ENCODE peak calls at places on chromosome 1, in six cellular contexts. T is neuronal stem cell, Z is mesenchymal stem cell, F is H1, B is H9, K is trophoblast cell. G is an unnamed sample.

GRCh38 chr1:45945426-45945825 is 142.0 kb downstream of the MAST2 start:
- DNase-seq in T (no peak), Z (peak), F (no peak), B (no peak), K (no peak), G (peak)

GRCh38 chr1:19209439-19209989 is 552 bp downstream of the UBR4 start:
- DNase-seq in T (no peak), Z (peak), F (peak), B (no peak), K (peak), G (peak)

GRCh38 chr1:167548059-167548932 is 5.3 kb downstream of the CREG1 start:
- DNase-seq in T (no peak), Z (peak), F (no peak), B (no peak), K (peak), G (peak)

GRCh38 chr1:222547944-222548671 is at the start of gene HHIPL2:
- DNase-seq in T (no peak), Z (no peak), F (no peak), B (no peak), K (no peak), G (no peak)

GRCh38 chr1:203796223-203796747 is 862 bp downstream of the ZBED6 start:
- DNase-seq in T (no peak), Z (peak), F (no peak), B (peak), K (peak), G (peak)

GRCh38 chr1:24606621-24607020 is 36.5 kb upstream of the SRRM1 start:
- DNase-seq in T (no peak), Z (no peak), F (no peak), B (no peak), K (peak), G (no peak)

GRCh38 chr1:87927391-87928073 is 598.9 kb downstream of the LMO4 start:
- DNase-seq in T (no peak), Z (no peak), F (no peak), B (no peak), K (no peak), G (no peak)

GRCh38 chr1:5886541-5887435 is 105.4 kb downstream of the NPHP4 start:
- DNase-seq in T (no peak), Z (no peak), F (no peak), B (no peak), K (no peak), G (no peak)

GRCh38 chr1:65001238-65001792 is 35.0 kb upstream of the JAK1 start:
- DNase-seq in T (no peak), Z (peak), F (no peak), B (peak), K (peak), G (peak)

DNA sequence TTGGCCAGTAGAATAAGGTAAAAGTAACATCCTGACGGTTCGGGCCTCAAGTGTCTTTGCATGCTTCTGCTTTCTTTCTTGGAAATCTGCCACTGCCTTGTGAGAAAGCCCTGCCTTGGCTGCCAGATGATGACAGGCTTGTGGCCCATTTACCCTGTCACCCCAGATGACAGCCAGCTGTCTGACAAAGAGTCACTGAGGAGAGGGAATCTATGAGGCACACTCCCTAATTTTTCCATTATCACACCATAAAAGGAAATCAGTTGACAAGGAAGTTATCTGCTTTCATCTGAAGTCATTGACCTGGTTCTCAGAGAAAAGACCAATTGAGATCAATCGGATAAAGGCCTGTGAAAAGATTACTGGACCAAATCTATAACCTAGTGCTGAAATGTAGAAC is 199.7 kb downstream of the USH2A start:
- DNase-seq in T (no peak), Z (peak), F (no peak), B (no peak), K (no peak), G (peak)
- H4K91ac ChIP-seq in T (no peak), Z (no peak), F (no peak), B (no peak), K (no peak), G (peak)

GRCh38 chr1:171180671-171181070 is 4.4 kb upstream of the FMO2 start:
- DNase-seq in T (no peak), Z (no peak), F (no peak), B (no peak), K (no peak), G (no peak)
- H4K91ac ChIP-seq in T (no peak), Z (no peak), F (no peak), B (no peak), K (no peak), G (no peak)

GRCh38 chr1:212035835-212036605 is 472 bp downstream of the DTL start:
- DNase-seq in T (no peak), Z (no peak), F (no peak), B (no peak), K (no peak), G (no peak)
- H4K91ac ChIP-seq in T (no peak), Z (peak), F (no peak), B (no peak), K (no peak), G (no peak)

DNA sequence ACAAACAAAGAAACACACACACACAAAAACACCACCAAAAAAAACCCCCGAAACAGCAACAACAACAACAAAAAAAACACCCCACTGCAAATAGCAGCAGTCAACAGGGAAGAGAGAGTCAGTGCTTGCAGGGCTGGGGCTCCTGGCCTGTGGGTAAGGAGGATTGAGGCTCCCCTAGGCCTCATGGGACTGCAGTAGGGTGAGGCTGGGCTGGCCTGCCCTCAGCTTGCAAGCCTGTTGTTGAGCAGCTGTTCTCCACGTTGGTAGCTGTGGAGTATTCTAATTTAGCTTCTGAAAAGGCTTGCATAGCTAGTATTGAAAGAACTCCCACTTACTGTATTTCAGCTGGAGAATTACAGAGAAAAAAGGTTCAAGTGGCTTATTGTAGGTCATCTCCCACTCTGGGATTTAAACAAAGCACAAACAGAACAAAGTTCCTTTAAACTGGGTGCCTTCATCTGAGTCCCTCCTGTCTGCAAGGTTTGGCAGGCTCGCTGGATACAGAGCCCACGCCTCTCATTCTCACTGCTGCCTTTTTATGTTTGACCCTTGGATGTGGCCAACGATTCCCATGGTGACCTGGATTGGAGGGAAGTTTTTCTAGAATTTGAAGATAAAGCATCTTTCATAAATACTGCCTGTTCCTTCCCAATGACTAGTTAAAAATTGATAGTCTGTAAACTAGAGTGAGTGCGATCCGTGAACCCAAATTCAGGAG is 247.3 kb downstream of the KIF26B start:
- DNase-seq in T (no peak), Z (no peak), F (no peak), B (no peak), K (no peak), G (no peak)
- H4K91ac ChIP-seq in T (no peak), Z (no peak), F (no peak), B (no peak), K (no peak), G (no peak)

DNA sequence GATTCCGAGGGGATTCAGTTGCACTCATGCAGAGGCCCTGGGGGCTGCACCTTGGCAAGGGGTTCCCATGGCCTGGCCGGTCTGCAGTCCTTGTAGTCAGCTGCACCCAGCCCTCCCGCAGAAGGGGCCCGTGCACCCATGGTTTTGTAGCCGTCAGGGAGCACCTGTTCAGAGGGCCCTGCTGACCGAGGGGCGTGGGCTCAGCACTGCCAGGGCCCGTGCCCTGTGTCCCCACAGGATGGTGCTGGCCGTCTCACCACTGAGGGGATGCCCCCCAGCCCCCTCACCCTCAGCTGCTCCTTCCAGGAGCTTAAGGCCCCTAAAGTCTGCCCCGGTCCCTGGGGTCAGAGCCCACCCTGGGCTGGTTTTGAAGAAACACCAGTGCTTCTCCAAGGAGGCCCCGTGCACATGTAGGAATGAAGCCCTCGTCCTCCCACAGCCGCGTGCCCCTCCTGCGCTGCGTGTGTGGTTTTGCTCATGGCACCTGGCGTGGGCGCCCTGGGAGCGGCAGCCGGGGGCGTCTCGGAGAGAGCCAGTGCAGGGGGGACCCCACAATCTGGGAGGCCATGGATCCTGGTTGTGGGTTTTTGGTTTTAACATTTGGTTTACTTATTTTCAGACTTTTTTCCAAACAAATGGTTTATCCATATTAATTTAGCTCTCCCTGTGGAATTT is 40.1 kb downstream of the PRKCZ start:
- DNase-seq in T (no peak), Z (no peak), F (no peak), B (no peak), K (no peak), G (no peak)
- H4K91ac ChIP-seq in T (no peak), Z (no peak), F (no peak), B (no peak), K (peak), G (no peak)

G was measured in IMR-90.